ENCODE peak calls at places on chromosome 14, in six cellular contexts. One of them, this sample, is unnamed.

GRCh38 chr14:87615822-87616679 is 376.9 kb downstream of the GALC start:
- DNase-seq in PC-3: peak; percentile 71
- DNase-seq in neural progenitor cell: peak; percentile 80
- DNase-seq in GM23338: peak; percentile 86
- DNase-seq in hepatocyte: peak; percentile 82
- DNase-seq in GM23248: peak; percentile 52
- DNase-seq in this sample: peak; percentile 83

GRCh38 chr14:33943081-33943480 is 7.8 kb downstream of the EGLN3 start:
- DNase-seq in PC-3: no peak
- DNase-seq in neural progenitor cell: no peak
- DNase-seq in GM23338: no peak
- DNase-seq in hepatocyte: no peak
- DNase-seq in GM23248: no peak
- DNase-seq in this sample: no peak

GRCh38 chr14:22977684-22978486 is 4.5 kb downstream of the AJUBA start:
- DNase-seq in PC-3: peak; percentile 92
- DNase-seq in neural progenitor cell: peak; percentile 97
- DNase-seq in GM23338: peak; percentile 96
- DNase-seq in hepatocyte: peak; percentile 93
- DNase-seq in GM23248: peak; percentile 71
- DNase-seq in this sample: no peak

GRCh38 chr14:69712637-69713088 is 54.3 kb upstream of the SRSF5 start:
- DNase-seq in PC-3: no peak
- DNase-seq in neural progenitor cell: peak; percentile 43
- DNase-seq in GM23338: peak; percentile 57
- DNase-seq in hepatocyte: no peak
- DNase-seq in GM23248: no peak
- DNase-seq in this sample: no peak

GRCh38 chr14:104393898-104394605 is 185.5 kb upstream of the C14orf180 start:
- DNase-seq in PC-3: no peak
- DNase-seq in neural progenitor cell: no peak
- DNase-seq in GM23338: no peak
- DNase-seq in hepatocyte: peak; percentile 71
- DNase-seq in GM23248: no peak
- DNase-seq in this sample: peak; percentile 62

GRCh38 chr14:88553886-88554457 is 835 bp downstream of the PTPN21 start:
- DNase-seq in PC-3: peak; percentile 36
- DNase-seq in neural progenitor cell: no peak
- DNase-seq in GM23338: peak; percentile 15
- DNase-seq in hepatocyte: no peak
- DNase-seq in GM23248: peak; percentile 51
- DNase-seq in this sample: no peak

GRCh38 chr14:94485944-94486841 is 10.2 kb upstream of the SERPINA9 start:
- DNase-seq in PC-3: peak; percentile 42
- DNase-seq in neural progenitor cell: peak; percentile 88
- DNase-seq in GM23338: peak; percentile 94
- DNase-seq in hepatocyte: peak; percentile 74
- DNase-seq in GM23248: peak; percentile 75
- DNase-seq in this sample: peak; percentile 34

GRCh38 chr14:88256997-88257755 is 65.9 kb downstream of the KCNK10 start:
- DNase-seq in PC-3: no peak
- DNase-seq in neural progenitor cell: no peak
- DNase-seq in GM23338: no peak
- DNase-seq in hepatocyte: no peak
- DNase-seq in GM23248: no peak
- DNase-seq in this sample: no peak

GRCh38 chr14:74518221-74518620 is 24.7 kb downstream of the ISCA2 start:
- DNase-seq in PC-3: no peak
- DNase-seq in neural progenitor cell: no peak
- DNase-seq in GM23338: no peak
- DNase-seq in hepatocyte: no peak
- DNase-seq in GM23248: no peak
- DNase-seq in this sample: no peak

GRCh38 chr14:37583358-37584210 is 11.5 kb downstream of the FOXA1 start:
- DNase-seq in PC-3: peak; percentile 85
- DNase-seq in neural progenitor cell: peak; percentile 92
- DNase-seq in GM23338: peak; percentile 67
- DNase-seq in hepatocyte: peak; percentile 80
- DNase-seq in GM23248: no peak
- DNase-seq in this sample: no peak

GRCh38 chr14:63524537-63525155 is 18.5 kb downstream of the PPP2R5E start:
- DNase-seq in PC-3: no peak
- DNase-seq in neural progenitor cell: no peak
- DNase-seq in GM23338: no peak
- DNase-seq in hepatocyte: no peak
- DNase-seq in GM23248: no peak
- DNase-seq in this sample: peak; percentile 84

GRCh38 chr14:59028476-59029202 is 159.8 kb upstream of the DAAM1 start:
- DNase-seq in PC-3: peak; percentile 100
- DNase-seq in neural progenitor cell: peak; percentile 81
- DNase-seq in GM23338: peak; percentile 71
- DNase-seq in hepatocyte: peak; percentile 84
- DNase-seq in GM23248: peak; percentile 95
- DNase-seq in this sample: peak; percentile 76

GRCh38 chr14:80605536-80605935 is 336.0 kb downstream of the CEP128 start:
- DNase-seq in PC-3: no peak
- DNase-seq in neural progenitor cell: no peak
- DNase-seq in GM23338: no peak
- DNase-seq in hepatocyte: no peak
- DNase-seq in GM23248: no peak
- DNase-seq in this sample: no peak

GRCh38 chr14:67395876-67396189 is 16.1 kb downstream of the PLEK2 start:
- DNase-seq in PC-3: peak; percentile 30
- DNase-seq in neural progenitor cell: no peak
- DNase-seq in GM23338: no peak
- DNase-seq in hepatocyte: no peak
- DNase-seq in GM23248: peak; percentile 46
- DNase-seq in this sample: no peak

GRCh38 chr14:61621444-61621843 is 73.9 kb upstream of the HIF1A start:
- DNase-seq in PC-3: no peak
- DNase-seq in neural progenitor cell: no peak
- DNase-seq in GM23338: no peak
- DNase-seq in hepatocyte: no peak
- DNase-seq in GM23248: no peak
- DNase-seq in this sample: no peak

GRCh38 chr14:51724650-51725049 is 72.9 kb downstream of the FRMD6 start:
- DNase-seq in PC-3: no peak
- DNase-seq in neural progenitor cell: no peak
- DNase-seq in GM23338: no peak
- DNase-seq in hepatocyte: no peak
- DNase-seq in GM23248: peak; percentile 26
- DNase-seq in this sample: no peak

GRCh38 chr14:95061317-95062093 is 95.8 kb downstream of the DICER1 start:
- DNase-seq in PC-3: no peak
- DNase-seq in neural progenitor cell: no peak
- DNase-seq in GM23338: no peak
- DNase-seq in hepatocyte: no peak
- DNase-seq in GM23248: no peak
- DNase-seq in this sample: no peak

GRCh38 chr14:94051779-94052178 is 25.6 kb downstream of the OTUB2 start:
- DNase-seq in PC-3: no peak
- DNase-seq in neural progenitor cell: no peak
- DNase-seq in GM23338: no peak
- DNase-seq in hepatocyte: no peak
- DNase-seq in GM23248: no peak
- DNase-seq in this sample: no peak

GRCh38 chr14:55005071-55005470 is 21.8 kb downstream of the WDHD1 start:
- DNase-seq in PC-3: no peak
- DNase-seq in neural progenitor cell: no peak
- DNase-seq in GM23338: no peak
- DNase-seq in hepatocyte: no peak
- DNase-seq in GM23248: peak; percentile 49
- DNase-seq in this sample: no peak

GRCh38 chr14:76322594-76323220 is 53.2 kb upstream of the ESRRB start:
- DNase-seq in PC-3: no peak
- DNase-seq in neural progenitor cell: no peak
- DNase-seq in GM23338: no peak
- DNase-seq in hepatocyte: no peak
- DNase-seq in GM23248: no peak
- DNase-seq in this sample: no peak

GRCh38 chr14:54211562-54212308 is 185.1 kb upstream of the CDKN3 start:
- DNase-seq in PC-3: peak; percentile 99
- DNase-seq in neural progenitor cell: no peak
- DNase-seq in GM23338: no peak
- DNase-seq in hepatocyte: no peak
- DNase-seq in GM23248: peak; percentile 93
- DNase-seq in this sample: no peak

GRCh38 chr14:50022661-50023060 is 93.7 kb downstream of the VCPKMT start:
- DNase-seq in PC-3: no peak
- DNase-seq in neural progenitor cell: no peak
- DNase-seq in GM23338: no peak
- DNase-seq in hepatocyte: no peak
- DNase-seq in GM23248: no peak
- DNase-seq in this sample: no peak

GRCh38 chr14:60641722-60642269 is 7.5 kb downstream of the SIX1 start:
- DNase-seq in PC-3: no peak
- DNase-seq in neural progenitor cell: no peak
- DNase-seq in GM23338: no peak
- DNase-seq in hepatocyte: no peak
- DNase-seq in GM23248: no peak
- DNase-seq in this sample: no peak

DNA sequence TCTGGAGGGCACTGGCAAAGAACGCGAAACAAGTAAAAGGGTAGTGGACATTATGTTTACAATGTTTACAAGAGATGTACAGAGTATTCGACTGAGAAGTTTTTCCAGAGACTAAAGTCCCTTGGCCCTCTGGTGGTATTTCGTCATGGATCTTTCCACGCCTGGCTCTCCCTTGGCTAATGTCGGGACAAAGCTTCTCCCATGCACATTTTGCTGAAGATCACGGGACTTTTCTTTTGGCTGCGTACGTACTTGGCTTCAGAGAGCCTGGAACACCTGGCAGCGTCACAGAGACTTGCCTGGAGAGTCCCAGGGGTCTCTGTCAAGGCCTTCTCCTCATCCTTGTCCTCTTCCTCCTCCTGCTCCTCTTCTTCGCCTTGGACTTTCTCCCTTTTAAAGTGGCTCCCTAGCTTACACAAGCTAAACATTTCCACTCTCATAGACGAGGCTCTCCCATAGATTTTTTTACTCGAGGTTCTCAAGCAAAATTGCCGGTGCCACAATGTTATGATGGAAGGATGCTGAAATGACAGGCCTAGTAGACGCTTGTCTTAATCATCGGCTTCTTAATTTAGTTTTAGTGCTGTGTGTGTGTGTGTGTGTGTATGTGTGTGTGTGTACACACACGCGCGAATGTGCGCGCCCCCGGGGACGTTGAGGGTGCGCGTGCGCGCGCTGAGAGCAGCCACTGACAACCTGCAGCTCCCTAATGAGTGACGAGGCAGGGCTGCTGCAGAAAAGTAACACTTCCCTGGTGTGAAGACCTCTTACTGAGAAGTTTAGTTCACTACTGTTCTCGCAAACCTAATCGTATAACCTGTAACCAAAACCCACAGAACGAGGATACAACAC is 4.9 kb upstream of the FOXG1 start:
- DNase-seq in PC-3: no peak
- DNase-seq in neural progenitor cell: peak; percentile 7
- DNase-seq in GM23338: no peak
- DNase-seq in hepatocyte: no peak
- DNase-seq in GM23248: no peak
- DNase-seq in this sample: no peak
- TF ChIP-seq EZH2phosphoT487 in PC-3: no peak
- TF ChIP-seq EZH2phosphoT487 in neural progenitor cell: peak; percentile 54
- TF ChIP-seq EZH2phosphoT487 in GM23338: no peak
- TF ChIP-seq EZH2phosphoT487 in hepatocyte: no peak
- TF ChIP-seq EZH2phosphoT487 in GM23248: no peak
- TF ChIP-seq EZH2phosphoT487 in this sample: no peak

DNA sequence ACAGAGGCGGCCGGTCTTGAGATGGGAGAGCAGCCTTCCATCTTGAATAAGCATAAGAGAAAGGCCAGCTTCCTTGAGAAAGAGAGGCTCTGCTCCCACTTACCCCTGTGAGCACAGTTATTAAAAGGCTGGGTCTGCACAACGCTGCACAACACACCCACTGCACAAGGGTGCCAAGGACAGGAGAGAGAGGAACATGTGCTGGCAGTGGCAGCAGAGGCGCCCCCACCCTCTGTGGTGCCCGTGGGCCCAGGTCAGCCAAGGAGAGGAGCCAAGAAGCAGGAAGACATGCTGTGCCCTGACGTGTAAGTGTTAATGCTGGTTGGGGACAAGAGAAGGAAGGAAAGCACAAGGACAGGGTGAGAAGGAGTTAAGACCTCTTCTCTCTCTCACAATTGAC is 144.4 kb downstream of the TTC7B start:
- DNase-seq in PC-3: no peak
- DNase-seq in neural progenitor cell: no peak
- DNase-seq in GM23338: no peak
- DNase-seq in hepatocyte: no peak
- DNase-seq in GM23248: no peak
- DNase-seq in this sample: no peak
- H3K4me1 ChIP-seq in PC-3: peaks cover 4% of the 10 kb centered on the region
- H3K4me1 ChIP-seq in neural progenitor cell: no peaks in the 10 kb centered on the region
- H3K4me1 ChIP-seq in GM23338: no peaks in the 10 kb centered on the region
- H3K4me1 ChIP-seq in hepatocyte: peaks cover 2% of the 10 kb centered on the region
- H3K4me1 ChIP-seq in GM23248: peaks cover 21% of the 10 kb centered on the region
- H3K4me1 ChIP-seq in this sample: peaks cover 13% of the 10 kb centered on the region

DNA sequence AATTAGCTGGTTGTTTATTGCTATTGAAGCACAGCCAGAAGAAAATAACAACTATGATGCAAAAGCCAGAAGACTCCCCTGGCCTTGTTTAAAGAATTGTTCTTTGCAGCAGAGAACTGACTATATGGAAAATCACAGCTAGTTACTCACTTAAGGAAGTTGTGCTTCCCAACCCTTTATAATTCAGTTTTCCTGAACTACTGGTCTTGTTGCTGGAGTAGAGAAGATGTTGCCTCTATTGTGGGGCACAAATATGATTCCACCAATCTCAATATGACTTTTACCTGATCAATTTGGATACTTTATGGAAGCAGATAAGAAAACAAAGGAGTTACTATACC is 586.7 kb downstream of the LRFN5 start:
- DNase-seq in PC-3: no peak
- DNase-seq in neural progenitor cell: no peak
- DNase-seq in GM23338: no peak
- DNase-seq in hepatocyte: no peak
- DNase-seq in GM23248: no peak
- DNase-seq in this sample: no peak
- TF ChIP-seq EZH2phosphoT487 in PC-3: no peak
- TF ChIP-seq EZH2phosphoT487 in neural progenitor cell: no peak
- TF ChIP-seq EZH2phosphoT487 in GM23338: no peak
- TF ChIP-seq EZH2phosphoT487 in hepatocyte: no peak
- TF ChIP-seq EZH2phosphoT487 in GM23248: no peak
- TF ChIP-seq EZH2phosphoT487 in this sample: no peak

GRCh38 chr14:101151226-101151929 is 247.9 kb upstream of the RTL1 start:
- DNase-seq in PC-3: peak; percentile 90
- DNase-seq in neural progenitor cell: peak; percentile 28
- DNase-seq in GM23338: peak; percentile 39
- DNase-seq in hepatocyte: no peak
- DNase-seq in GM23248: peak; percentile 12
- DNase-seq in this sample: no peak

GRCh38 chr14:101153691-101154090 is 250.2 kb upstream of the RTL1 start:
- DNase-seq in PC-3: peak; percentile 51
- DNase-seq in neural progenitor cell: no peak
- DNase-seq in GM23338: no peak
- DNase-seq in hepatocyte: no peak
- DNase-seq in GM23248: no peak
- DNase-seq in this sample: no peak

GRCh38 chr14:101152855-101153254 is 249.3 kb upstream of the RTL1 start:
- DNase-seq in PC-3: no peak
- DNase-seq in neural progenitor cell: no peak
- DNase-seq in GM23338: no peak
- DNase-seq in hepatocyte: no peak
- DNase-seq in GM23248: no peak
- DNase-seq in this sample: no peak

GRCh38 chr14:101150010-101150409 is 246.5 kb upstream of the RTL1 start:
- DNase-seq in PC-3: no peak
- DNase-seq in neural progenitor cell: no peak
- DNase-seq in GM23338: no peak
- DNase-seq in hepatocyte: no peak
- DNase-seq in GM23248: no peak
- DNase-seq in this sample: no peak

GRCh38 chr14:101151930-101152310 is 248.4 kb upstream of the RTL1 start:
- DNase-seq in PC-3: no peak
- DNase-seq in neural progenitor cell: no peak
- DNase-seq in GM23338: no peak
- DNase-seq in hepatocyte: no peak
- DNase-seq in GM23248: peak; percentile 24
- DNase-seq in this sample: no peak
- H3K4me1 ChIP-seq in PC-3: peaks cover 25% of the 10 kb centered on the region
- H3K4me1 ChIP-seq in neural progenitor cell: peaks cover 18% of the 10 kb centered on the region
- H3K4me1 ChIP-seq in GM23338: peaks cover 5% of the 10 kb centered on the region
- H3K4me1 ChIP-seq in hepatocyte: no peaks in the 10 kb centered on the region
- H3K4me1 ChIP-seq in GM23248: no peaks in the 10 kb centered on the region
- H3K4me1 ChIP-seq in this sample: no peaks in the 10 kb centered on the region

This sample was measured in OCI-LY7.